ENCODE peak calls at places on chromosome 11, in nine cellular contexts. One of them, this sample, is unnamed.

GRCh38 chr11:110128161-110128560 is 35.0 kb downstream of the ZC3H12C start:
- DNase-seq in cerebellar cortex: no peak
- DNase-seq in GM12891: no peak
- DNase-seq in psoas muscle: no peak
- DNase-seq in stimulated activated CD4-positive, alpha-beta T cell treated with anti-CD3 and anti-CD28 coated beads, Interleukin-2, amount 100 ng/mL, for 48 hours: no peak
- DNase-seq in body of pancreas: no peak
- DNase-seq in stimulated activated CD8-positive, alpha-beta memory T cell treated with anti-CD3 and anti-CD28 coated beads, Interleukin-2, amount 100 ng/mL, for 48 hours: no peak
- DNase-seq in CD8-positive, alpha-beta T cell: no peak
- DNase-seq in mucosa of gallbladder: no peak
- DNase-seq in this sample: no peak

GRCh38 chr11:102666331-102666957 is 39.1 kb downstream of the MMP27 start:
- DNase-seq in stimulated activated CD4-positive, alpha-beta T cell treated with anti-CD3 and anti-CD28 coated beads, Interleukin-2, amount 100 ng/mL, for 48 hours: no peak
- DNase-seq in body of pancreas: no peak
- DNase-seq in CD8-positive, alpha-beta T cell: no peak
- DNase-seq in cerebellar cortex: peak
- DNase-seq in mucosa of gallbladder: peak
- DNase-seq in GM12891: peak
- DNase-seq in stimulated activated CD8-positive, alpha-beta memory T cell treated with anti-CD3 and anti-CD28 coated beads, Interleukin-2, amount 100 ng/mL, for 48 hours: no peak
- DNase-seq in psoas muscle: no peak
- DNase-seq in this sample: no peak

GRCh38 chr11:116750070-116750718 is 22.6 kb downstream of the BUD13 start:
- DNase-seq in stimulated activated CD8-positive, alpha-beta memory T cell treated with anti-CD3 and anti-CD28 coated beads, Interleukin-2, amount 100 ng/mL, for 48 hours: no peak
- DNase-seq in GM12891: no peak
- DNase-seq in cerebellar cortex: no peak
- DNase-seq in CD8-positive, alpha-beta T cell: no peak
- DNase-seq in stimulated activated CD4-positive, alpha-beta T cell treated with anti-CD3 and anti-CD28 coated beads, Interleukin-2, amount 100 ng/mL, for 48 hours: no peak
- DNase-seq in psoas muscle: no peak
- DNase-seq in body of pancreas: no peak
- DNase-seq in mucosa of gallbladder: no peak
- DNase-seq in this sample: no peak

GRCh38 chr11:86219291-86220193 is 25.0 kb upstream of the EED start:
- DNase-seq in CD8-positive, alpha-beta T cell: no peak
- DNase-seq in cerebellar cortex: no peak
- DNase-seq in stimulated activated CD8-positive, alpha-beta memory T cell treated with anti-CD3 and anti-CD28 coated beads, Interleukin-2, amount 100 ng/mL, for 48 hours: no peak
- DNase-seq in mucosa of gallbladder: no peak
- DNase-seq in GM12891: no peak
- DNase-seq in psoas muscle: no peak
- DNase-seq in body of pancreas: no peak
- DNase-seq in stimulated activated CD4-positive, alpha-beta T cell treated with anti-CD3 and anti-CD28 coated beads, Interleukin-2, amount 100 ng/mL, for 48 hours: no peak
- DNase-seq in this sample: no peak

GRCh38 chr11:115765803-115766239 is 261.6 kb upstream of the CADM1 start:
- DNase-seq in stimulated activated CD8-positive, alpha-beta memory T cell treated with anti-CD3 and anti-CD28 coated beads, Interleukin-2, amount 100 ng/mL, for 48 hours: no peak
- DNase-seq in cerebellar cortex: no peak
- DNase-seq in body of pancreas: no peak
- DNase-seq in CD8-positive, alpha-beta T cell: no peak
- DNase-seq in mucosa of gallbladder: no peak
- DNase-seq in GM12891: no peak
- DNase-seq in stimulated activated CD4-positive, alpha-beta T cell treated with anti-CD3 and anti-CD28 coated beads, Interleukin-2, amount 100 ng/mL, for 48 hours: no peak
- DNase-seq in psoas muscle: no peak
- DNase-seq in this sample: no peak

GRCh38 chr11:110857885-110858555 is 145.8 kb upstream of the ARHGAP20 start:
- DNase-seq in psoas muscle: no peak
- DNase-seq in CD8-positive, alpha-beta T cell: no peak
- DNase-seq in stimulated activated CD8-positive, alpha-beta memory T cell treated with anti-CD3 and anti-CD28 coated beads, Interleukin-2, amount 100 ng/mL, for 48 hours: no peak
- DNase-seq in body of pancreas: no peak
- DNase-seq in GM12891: no peak
- DNase-seq in mucosa of gallbladder: peak
- DNase-seq in stimulated activated CD4-positive, alpha-beta T cell treated with anti-CD3 and anti-CD28 coated beads, Interleukin-2, amount 100 ng/mL, for 48 hours: no peak
- DNase-seq in cerebellar cortex: no peak
- DNase-seq in this sample: peak

GRCh38 chr11:84549221-84549620 is 1077.9 kb downstream of the DLG2 start:
- DNase-seq in stimulated activated CD4-positive, alpha-beta T cell treated with anti-CD3 and anti-CD28 coated beads, Interleukin-2, amount 100 ng/mL, for 48 hours: no peak
- DNase-seq in CD8-positive, alpha-beta T cell: no peak
- DNase-seq in stimulated activated CD8-positive, alpha-beta memory T cell treated with anti-CD3 and anti-CD28 coated beads, Interleukin-2, amount 100 ng/mL, for 48 hours: no peak
- DNase-seq in mucosa of gallbladder: no peak
- DNase-seq in psoas muscle: no peak
- DNase-seq in GM12891: no peak
- DNase-seq in cerebellar cortex: no peak
- DNase-seq in body of pancreas: no peak
- DNase-seq in this sample: no peak

GRCh38 chr11:48063424-48063978 is 83.1 kb downstream of the PTPRJ start:
- DNase-seq in GM12891: no peak
- DNase-seq in mucosa of gallbladder: peak
- DNase-seq in CD8-positive, alpha-beta T cell: no peak
- DNase-seq in stimulated activated CD8-positive, alpha-beta memory T cell treated with anti-CD3 and anti-CD28 coated beads, Interleukin-2, amount 100 ng/mL, for 48 hours: no peak
- DNase-seq in psoas muscle: peak
- DNase-seq in stimulated activated CD4-positive, alpha-beta T cell treated with anti-CD3 and anti-CD28 coated beads, Interleukin-2, amount 100 ng/mL, for 48 hours: no peak
- DNase-seq in cerebellar cortex: no peak
- DNase-seq in body of pancreas: no peak
- DNase-seq in this sample: no peak

GRCh38 chr11:35012467-35013191 is 96.2 kb downstream of the PDHX start:
- DNase-seq in GM12891: no peak
- DNase-seq in psoas muscle: no peak
- DNase-seq in cerebellar cortex: no peak
- DNase-seq in stimulated activated CD8-positive, alpha-beta memory T cell treated with anti-CD3 and anti-CD28 coated beads, Interleukin-2, amount 100 ng/mL, for 48 hours: no peak
- DNase-seq in CD8-positive, alpha-beta T cell: peak
- DNase-seq in body of pancreas: no peak
- DNase-seq in stimulated activated CD4-positive, alpha-beta T cell treated with anti-CD3 and anti-CD28 coated beads, Interleukin-2, amount 100 ng/mL, for 48 hours: peak
- DNase-seq in mucosa of gallbladder: no peak
- DNase-seq in this sample: no peak

This sample was measured in tibial artery.